ENCODE peak calls at places on chromosome 7, in nine cellular contexts. M is CD8-positive, alpha-beta T cell; B is HCT116; X is body of pancreas; J is brain microvascular endothelial cell; O is astrocyte of the spinal cord; S is left ventricle myocardium inferior; D is AG09309; L is A549. I is an unnamed sample.

GRCh38 chr7:86328801-86329433 is 314.8 kb upstream of the GRM3 start:
- DNase-seq in J (no peak), O (no peak), M (no peak), B (no peak), S (no peak), X (no peak), D (no peak), L (no peak), I (no peak)

GRCh38 chr7:22482476-22482875 is 17.5 kb downstream of the STEAP1B start:
- DNase-seq in B (no peak), D (no peak), L (no peak), X (no peak), M (no peak), S (no peak), O (no peak), J (no peak), I (no peak)

GRCh38 chr7:148535227-148535626 is 55.3 kb upstream of the C7orf33 start:
- DNase-seq in S (no peak), M (no peak), L (peak; percentile 11), B (no peak), D (no peak), X (no peak), O (no peak), J (no peak), I (no peak)

GRCh38 chr7:7977774-7978173 is 9.2 kb downstream of the GLCCI1 start:
- DNase-seq in O (peak; percentile 50), L (no peak), X (no peak), J (peak; percentile 60), D (no peak), S (no peak), M (no peak), B (no peak), I (no peak)

GRCh38 chr7:82527831-82528230 is 84.3 kb upstream of the CACNA2D1 start:
- DNase-seq in J (peak; percentile 68), L (no peak), X (no peak), S (no peak), D (no peak), O (peak; percentile 17), B (no peak), M (no peak), I (no peak)

GRCh38 chr7:22005151-22005550 is 59.5 kb upstream of the CDCA7L start:
- DNase-seq in S (no peak), X (no peak), J (no peak), M (no peak), L (no peak), B (no peak), O (no peak), D (no peak), I (no peak)

GRCh38 chr7:44045226-44046014 is 918 bp downstream of the DBNL start:
- DNase-seq in X (no peak), J (no peak), B (no peak), M (no peak), O (no peak), S (no peak), D (no peak), L (no peak), I (no peak)

GRCh38 chr7:462173-463103 is 57.2 kb downstream of the PDGFA start:
- DNase-seq in M (no peak), O (no peak), J (no peak), D (no peak), S (no peak), B (no peak), X (no peak), L (no peak), I (no peak)

GRCh38 chr7:149773446-149774236 is at the start of gene ZNF467:
- DNase-seq in M (peak; percentile 48), J (no peak), O (no peak), S (peak; percentile 79), D (no peak), L (peak; percentile 57), B (no peak), X (peak; percentile 88), I (no peak)

GRCh38 chr7:6436385-6436685 is 11.4 kb downstream of the DAGLB start:
- DNase-seq in D (no peak), S (no peak), X (no peak), J (no peak), B (no peak), L (no peak), M (no peak), O (no peak), I (no peak)

GRCh38 chr7:80724249-80724871 is 85.9 kb downstream of the CD36 start:
- DNase-seq in J (peak; percentile 29), D (peak; percentile 84), M (no peak), L (no peak), B (no peak), S (no peak), X (no peak), O (peak; percentile 72), I (no peak)

GRCh38 chr7:124322561-124322960 is 289.7 kb upstream of the TMEM229A start:
- DNase-seq in B (no peak), L (no peak), O (no peak), M (no peak), X (no peak), J (no peak), D (no peak), S (no peak), I (no peak)

GRCh38 chr7:27116019-27116411 is 13.5 kb upstream of the HOXA2 start:
- DNase-seq in X (no peak), O (no peak), M (no peak), D (no peak), S (no peak), B (no peak), J (no peak), L (no peak), I (no peak)

GRCh38 chr7:22487978-22488642 is 11.9 kb downstream of the STEAP1B start:
- DNase-seq in D (no peak), J (no peak), X (no peak), L (no peak), O (no peak), M (no peak), B (no peak), S (no peak), I (no peak)

GRCh38 chr7:5636446-5636835 is 145.0 kb downstream of the RNF216 start:
- DNase-seq in S (no peak), L (no peak), O (no peak), X (no peak), J (no peak), M (no peak), B (no peak), D (no peak), I (no peak)

GRCh38 chr7:127770870-127771269 is 118.9 kb downstream of the SND1 start:
- DNase-seq in S (no peak), J (peak; percentile 50), B (no peak), D (no peak), L (no peak), O (no peak), M (no peak), X (no peak), I (no peak)

GRCh38 chr7:154364156-154364555 is 312.0 kb downstream of the DPP6 start:
- DNase-seq in L (no peak), S (no peak), X (no peak), D (no peak), B (no peak), O (no peak), M (no peak), J (no peak), I (no peak)

GRCh38 chr7:2143450-2143849 is 89.3 kb downstream of the MAD1L1 start:
- DNase-seq in O (no peak), S (no peak), L (no peak), M (no peak), X (no peak), J (no peak), B (no peak), D (no peak), I (no peak)

GRCh38 chr7:98993024-98993897 is 114.9 kb downstream of the TRRAP start:
- DNase-seq in O (no peak), B (no peak), X (no peak), L (no peak), D (no peak), J (no peak), S (no peak), M (no peak), I (no peak)
- TF ChIP-seq CTCF in O (no peak), B (peak; percentile 45), X (no peak), L (no peak), D (peak; percentile 11), J (peak; percentile 34), S (no peak), M (no peak), I (peak; percentile 14)

GRCh38 chr7:42461537-42461936 is 224.5 kb upstream of the GLI3 start:
- DNase-seq in M (no peak), O (no peak), B (no peak), X (no peak), S (no peak), L (no peak), D (no peak), J (no peak), I (no peak)
- H3K4me3 ChIP-seq in M (no peak overlapping the region), O (no peak overlapping the region), B (no peak overlapping the region), X (no peak overlapping the region), S (no peak overlapping the region), L (no peak overlapping the region), D (no peak overlapping the region), J (no peak overlapping the region), I (no peak overlapping the region)

GRCh38 chr7:151311294-151311864 is 30.2 kb upstream of the NUB1 start:
- DNase-seq in D (no peak), S (no peak), O (no peak), M (no peak), X (no peak), B (no peak), J (no peak), L (peak; percentile 58), I (no peak)
- TF ChIP-seq CTCF in D (peak; percentile 20), S (no peak), O (peak; percentile 9), M (no peak), X (no peak), B (peak; percentile 64), J (peak; percentile 44), L (no peak), I (peak; percentile 39)

GRCh38 chr7:151351967-151352366 is 10.4 kb downstream of the NUB1 start:
- DNase-seq in O (no peak), S (no peak), X (no peak), M (peak; percentile 40), B (no peak), D (no peak), J (no peak), L (no peak), I (no peak)

GRCh38 chr7:151348970-151349369 is 7.4 kb downstream of the NUB1 start:
- DNase-seq in L (no peak), D (no peak), S (no peak), M (no peak), J (no peak), X (no peak), B (no peak), O (no peak), I (no peak)

GRCh38 chr7:151347200-151347599 is 5.6 kb downstream of the NUB1 start:
- DNase-seq in X (no peak), D (no peak), O (no peak), L (no peak), M (no peak), B (no peak), S (no peak), J (no peak), I (no peak)

GRCh38 chr7:151351027-151351426 is 9.4 kb downstream of the NUB1 start:
- DNase-seq in S (no peak), D (no peak), X (no peak), B (no peak), L (peak; percentile 32), M (no peak), J (no peak), O (no peak), I (no peak)

DNA sequence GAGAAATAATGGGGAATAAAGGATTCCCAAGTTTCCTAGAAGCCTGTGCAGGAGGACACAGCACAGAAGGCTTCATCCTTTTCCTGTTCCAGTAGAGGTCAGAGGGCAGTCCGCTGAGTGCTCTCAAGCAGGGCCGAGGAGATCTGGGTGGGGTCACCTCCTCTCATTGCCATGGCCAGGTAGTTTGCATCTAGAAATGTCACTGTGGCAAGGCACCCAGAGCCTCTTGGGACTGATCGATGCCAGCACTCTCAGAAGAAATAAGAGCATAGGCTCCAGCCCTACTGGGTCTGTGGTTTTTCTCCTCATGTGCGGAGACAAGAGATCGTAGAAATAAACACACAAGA is 7.9 kb downstream of the NUB1 start:
- DNase-seq in D (no peak), S (no peak), M (no peak), X (peak; percentile 20), L (no peak), O (no peak), B (no peak), J (no peak), I (no peak)
- H3K4me3 ChIP-seq in D (no peak overlapping the region), S (peak overlapping the region; percentile 56), M (peak overlapping the region; percentile 76), X (no peak overlapping the region), L (no peak overlapping the region), O (no peak overlapping the region), B (no peak overlapping the region), J (no peak overlapping the region), I (no peak overlapping the region)